ENCODE peak calls at places on chromosomes 1 and 21, in eight cellular contexts. One of them, this sample, is unnamed.

GRCh38 chr1:34130306-34130705 is 34.7 kb downstream of the CSMD2 start:
- DNase-seq in AG09319: no peak
- DNase-seq in stromal cell of bone marrow: no peak
- DNase-seq in CMK: no peak
- DNase-seq in activated T-helper 1 cell treated with Interleukin-2 at 50 U/mL for 16 hours: no peak
- DNase-seq in CD8-positive, alpha-beta memory T cell: no peak
- DNase-seq in stimulated activated CD4-positive, alpha-beta T cell treated with anti-CD3 and anti-CD28 coated beads, Interleukin-1b, Interleukin-23, amount 100 ng/mL, for 48 hours: no peak
- DNase-seq in fibroblast of mammary gland: no peak
- DNase-seq in this sample: no peak

GRCh38 chr1:42680921-42681683 is 1.1 kb upstream of the YBX1 start:
- DNase-seq in AG09319: no peak
- DNase-seq in stromal cell of bone marrow: no peak
- DNase-seq in CMK: no peak
- DNase-seq in activated T-helper 1 cell treated with Interleukin-2 at 50 U/mL for 16 hours: no peak
- DNase-seq in CD8-positive, alpha-beta memory T cell: no peak
- DNase-seq in stimulated activated CD4-positive, alpha-beta T cell treated with anti-CD3 and anti-CD28 coated beads, Interleukin-1b, Interleukin-23, amount 100 ng/mL, for 48 hours: no peak
- DNase-seq in fibroblast of mammary gland: peak
- DNase-seq in this sample: peak

GRCh38 chr1:238223067-238223640 is 332.4 kb upstream of the ZP4 start:
- DNase-seq in AG09319: no peak
- DNase-seq in stromal cell of bone marrow: peak
- DNase-seq in CMK: no peak
- DNase-seq in activated T-helper 1 cell treated with Interleukin-2 at 50 U/mL for 16 hours: no peak
- DNase-seq in CD8-positive, alpha-beta memory T cell: no peak
- DNase-seq in stimulated activated CD4-positive, alpha-beta T cell treated with anti-CD3 and anti-CD28 coated beads, Interleukin-1b, Interleukin-23, amount 100 ng/mL, for 48 hours: no peak
- DNase-seq in fibroblast of mammary gland: no peak
- DNase-seq in this sample: no peak

GRCh38 chr1:212703991-212704564 is 4.4 kb upstream of the BATF3 start:
- DNase-seq in AG09319: no peak
- DNase-seq in stromal cell of bone marrow: no peak
- DNase-seq in CMK: no peak
- DNase-seq in activated T-helper 1 cell treated with Interleukin-2 at 50 U/mL for 16 hours: no peak
- DNase-seq in CD8-positive, alpha-beta memory T cell: no peak
- DNase-seq in stimulated activated CD4-positive, alpha-beta T cell treated with anti-CD3 and anti-CD28 coated beads, Interleukin-1b, Interleukin-23, amount 100 ng/mL, for 48 hours: no peak
- DNase-seq in fibroblast of mammary gland: no peak
- DNase-seq in this sample: no peak

GRCh38 chr1:23395162-23395724 is 25.6 kb upstream of the ZNF436 start:
- DNase-seq in AG09319: no peak
- DNase-seq in stromal cell of bone marrow: no peak
- DNase-seq in CMK: no peak
- DNase-seq in activated T-helper 1 cell treated with Interleukin-2 at 50 U/mL for 16 hours: no peak
- DNase-seq in CD8-positive, alpha-beta memory T cell: no peak
- DNase-seq in stimulated activated CD4-positive, alpha-beta T cell treated with anti-CD3 and anti-CD28 coated beads, Interleukin-1b, Interleukin-23, amount 100 ng/mL, for 48 hours: no peak
- DNase-seq in fibroblast of mammary gland: no peak
- DNase-seq in this sample: no peak

GRCh38 chr1:226751687-226752086 is 12.6 kb upstream of the ITPKB start:
- DNase-seq in AG09319: no peak
- DNase-seq in stromal cell of bone marrow: no peak
- DNase-seq in CMK: no peak
- DNase-seq in activated T-helper 1 cell treated with Interleukin-2 at 50 U/mL for 16 hours: no peak
- DNase-seq in CD8-positive, alpha-beta memory T cell: no peak
- DNase-seq in stimulated activated CD4-positive, alpha-beta T cell treated with anti-CD3 and anti-CD28 coated beads, Interleukin-1b, Interleukin-23, amount 100 ng/mL, for 48 hours: no peak
- DNase-seq in fibroblast of mammary gland: no peak
- DNase-seq in this sample: no peak

GRCh38 chr1:42240964-42241755 is 76.6 kb upstream of the GUCA2A start:
- DNase-seq in AG09319: no peak
- DNase-seq in stromal cell of bone marrow: no peak
- DNase-seq in CMK: no peak
- DNase-seq in activated T-helper 1 cell treated with Interleukin-2 at 50 U/mL for 16 hours: no peak
- DNase-seq in CD8-positive, alpha-beta memory T cell: no peak
- DNase-seq in stimulated activated CD4-positive, alpha-beta T cell treated with anti-CD3 and anti-CD28 coated beads, Interleukin-1b, Interleukin-23, amount 100 ng/mL, for 48 hours: no peak
- DNase-seq in fibroblast of mammary gland: peak
- DNase-seq in this sample: peak

GRCh38 chr1:117059334-117059677 is 820 bp upstream of the TTF2 start:
- DNase-seq in AG09319: no peak
- DNase-seq in stromal cell of bone marrow: no peak
- DNase-seq in CMK: no peak
- DNase-seq in activated T-helper 1 cell treated with Interleukin-2 at 50 U/mL for 16 hours: peak
- DNase-seq in CD8-positive, alpha-beta memory T cell: peak
- DNase-seq in stimulated activated CD4-positive, alpha-beta T cell treated with anti-CD3 and anti-CD28 coated beads, Interleukin-1b, Interleukin-23, amount 100 ng/mL, for 48 hours: peak
- DNase-seq in fibroblast of mammary gland: no peak
- DNase-seq in this sample: no peak

GRCh38 chr21:45902292-45902995 is 79.1 kb upstream of the COL6A1 start:
- DNase-seq in AG09319: no peak
- DNase-seq in stromal cell of bone marrow: no peak
- DNase-seq in CMK: no peak
- DNase-seq in activated T-helper 1 cell treated with Interleukin-2 at 50 U/mL for 16 hours: no peak
- DNase-seq in CD8-positive, alpha-beta memory T cell: no peak
- DNase-seq in stimulated activated CD4-positive, alpha-beta T cell treated with anti-CD3 and anti-CD28 coated beads, Interleukin-1b, Interleukin-23, amount 100 ng/mL, for 48 hours: no peak
- DNase-seq in fibroblast of mammary gland: no peak
- DNase-seq in this sample: no peak

GRCh38 chr1:75502776-75503175 is 108.1 kb downstream of the SLC44A5 start:
- DNase-seq in AG09319: no peak
- DNase-seq in stromal cell of bone marrow: peak
- DNase-seq in CMK: no peak
- DNase-seq in activated T-helper 1 cell treated with Interleukin-2 at 50 U/mL for 16 hours: no peak
- DNase-seq in CD8-positive, alpha-beta memory T cell: no peak
- DNase-seq in stimulated activated CD4-positive, alpha-beta T cell treated with anti-CD3 and anti-CD28 coated beads, Interleukin-1b, Interleukin-23, amount 100 ng/mL, for 48 hours: no peak
- DNase-seq in fibroblast of mammary gland: no peak
- DNase-seq in this sample: no peak

GRCh38 chr1:112267929-112268328 is 128.1 kb upstream of the CTTNBP2NL start:
- DNase-seq in AG09319: no peak
- DNase-seq in stromal cell of bone marrow: no peak
- DNase-seq in CMK: no peak
- DNase-seq in activated T-helper 1 cell treated with Interleukin-2 at 50 U/mL for 16 hours: no peak
- DNase-seq in CD8-positive, alpha-beta memory T cell: no peak
- DNase-seq in stimulated activated CD4-positive, alpha-beta T cell treated with anti-CD3 and anti-CD28 coated beads, Interleukin-1b, Interleukin-23, amount 100 ng/mL, for 48 hours: no peak
- DNase-seq in fibroblast of mammary gland: no peak
- DNase-seq in this sample: no peak

GRCh38 chr1:119870917-119871486 is 25.3 kb downstream of the ADAM30 start:
- DNase-seq in AG09319: peak
- DNase-seq in stromal cell of bone marrow: peak
- DNase-seq in CMK: peak
- DNase-seq in activated T-helper 1 cell treated with Interleukin-2 at 50 U/mL for 16 hours: peak
- DNase-seq in CD8-positive, alpha-beta memory T cell: peak
- DNase-seq in stimulated activated CD4-positive, alpha-beta T cell treated with anti-CD3 and anti-CD28 coated beads, Interleukin-1b, Interleukin-23, amount 100 ng/mL, for 48 hours: peak
- DNase-seq in fibroblast of mammary gland: peak
- DNase-seq in this sample: peak

GRCh38 chr1:157932082-157932481 is 61.4 kb upstream of the KIRREL1 start:
- DNase-seq in AG09319: no peak
- DNase-seq in stromal cell of bone marrow: peak
- DNase-seq in CMK: no peak
- DNase-seq in activated T-helper 1 cell treated with Interleukin-2 at 50 U/mL for 16 hours: no peak
- DNase-seq in CD8-positive, alpha-beta memory T cell: no peak
- DNase-seq in stimulated activated CD4-positive, alpha-beta T cell treated with anti-CD3 and anti-CD28 coated beads, Interleukin-1b, Interleukin-23, amount 100 ng/mL, for 48 hours: no peak
- DNase-seq in fibroblast of mammary gland: peak
- DNase-seq in this sample: no peak

GRCh38 chr1:237171564-237172485 is 129.8 kb downstream of the RYR2 start:
- DNase-seq in AG09319: no peak
- DNase-seq in stromal cell of bone marrow: no peak
- DNase-seq in CMK: no peak
- DNase-seq in activated T-helper 1 cell treated with Interleukin-2 at 50 U/mL for 16 hours: no peak
- DNase-seq in CD8-positive, alpha-beta memory T cell: no peak
- DNase-seq in stimulated activated CD4-positive, alpha-beta T cell treated with anti-CD3 and anti-CD28 coated beads, Interleukin-1b, Interleukin-23, amount 100 ng/mL, for 48 hours: no peak
- DNase-seq in fibroblast of mammary gland: no peak
- DNase-seq in this sample: no peak

GRCh38 chr1:67463298-67463960 is 33.2 kb upstream of the SERBP1 start:
- DNase-seq in AG09319: no peak
- DNase-seq in stromal cell of bone marrow: no peak
- DNase-seq in CMK: no peak
- DNase-seq in activated T-helper 1 cell treated with Interleukin-2 at 50 U/mL for 16 hours: no peak
- DNase-seq in CD8-positive, alpha-beta memory T cell: no peak
- DNase-seq in stimulated activated CD4-positive, alpha-beta T cell treated with anti-CD3 and anti-CD28 coated beads, Interleukin-1b, Interleukin-23, amount 100 ng/mL, for 48 hours: no peak
- DNase-seq in fibroblast of mammary gland: no peak
- DNase-seq in this sample: no peak

GRCh38 chr1:40739455-40740008 is 44.1 kb upstream of the KCNQ4 start:
- DNase-seq in AG09319: no peak
- DNase-seq in stromal cell of bone marrow: no peak
- DNase-seq in CMK: no peak
- DNase-seq in activated T-helper 1 cell treated with Interleukin-2 at 50 U/mL for 16 hours: no peak
- DNase-seq in CD8-positive, alpha-beta memory T cell: no peak
- DNase-seq in stimulated activated CD4-positive, alpha-beta T cell treated with anti-CD3 and anti-CD28 coated beads, Interleukin-1b, Interleukin-23, amount 100 ng/mL, for 48 hours: no peak
- DNase-seq in fibroblast of mammary gland: peak
- DNase-seq in this sample: no peak

GRCh38 chr1:203215573-203215972 is 13.9 kb downstream of the CHIT1 start:
- DNase-seq in AG09319: no peak
- DNase-seq in stromal cell of bone marrow: no peak
- DNase-seq in CMK: no peak
- DNase-seq in activated T-helper 1 cell treated with Interleukin-2 at 50 U/mL for 16 hours: no peak
- DNase-seq in CD8-positive, alpha-beta memory T cell: no peak
- DNase-seq in stimulated activated CD4-positive, alpha-beta T cell treated with anti-CD3 and anti-CD28 coated beads, Interleukin-1b, Interleukin-23, amount 100 ng/mL, for 48 hours: no peak
- DNase-seq in fibroblast of mammary gland: no peak
- DNase-seq in this sample: peak

GRCh38 chr21:34807881-34808568 is 139.2 kb downstream of the CLIC6 start:
- DNase-seq in AG09319: peak
- DNase-seq in stromal cell of bone marrow: peak
- DNase-seq in CMK: no peak
- DNase-seq in activated T-helper 1 cell treated with Interleukin-2 at 50 U/mL for 16 hours: peak
- DNase-seq in CD8-positive, alpha-beta memory T cell: peak
- DNase-seq in stimulated activated CD4-positive, alpha-beta T cell treated with anti-CD3 and anti-CD28 coated beads, Interleukin-1b, Interleukin-23, amount 100 ng/mL, for 48 hours: peak
- DNase-seq in fibroblast of mammary gland: peak
- DNase-seq in this sample: peak

GRCh38 chr1:77888071-77888428 is 374 bp upstream of the NEXN start:
- DNase-seq in AG09319: peak
- DNase-seq in stromal cell of bone marrow: peak
- DNase-seq in CMK: no peak
- DNase-seq in activated T-helper 1 cell treated with Interleukin-2 at 50 U/mL for 16 hours: no peak
- DNase-seq in CD8-positive, alpha-beta memory T cell: no peak
- DNase-seq in stimulated activated CD4-positive, alpha-beta T cell treated with anti-CD3 and anti-CD28 coated beads, Interleukin-1b, Interleukin-23, amount 100 ng/mL, for 48 hours: no peak
- DNase-seq in fibroblast of mammary gland: peak
- DNase-seq in this sample: no peak

GRCh38 chr1:153231363-153231762 is 14.0 kb downstream of the PRR9 start:
- DNase-seq in AG09319: no peak
- DNase-seq in stromal cell of bone marrow: no peak
- DNase-seq in CMK: no peak
- DNase-seq in activated T-helper 1 cell treated with Interleukin-2 at 50 U/mL for 16 hours: no peak
- DNase-seq in CD8-positive, alpha-beta memory T cell: no peak
- DNase-seq in stimulated activated CD4-positive, alpha-beta T cell treated with anti-CD3 and anti-CD28 coated beads, Interleukin-1b, Interleukin-23, amount 100 ng/mL, for 48 hours: no peak
- DNase-seq in fibroblast of mammary gland: no peak
- DNase-seq in this sample: no peak

GRCh38 chr1:179803916-179804315 is 60.8 kb downstream of the FAM163A start:
- DNase-seq in AG09319: no peak
- DNase-seq in stromal cell of bone marrow: no peak
- DNase-seq in CMK: no peak
- DNase-seq in activated T-helper 1 cell treated with Interleukin-2 at 50 U/mL for 16 hours: no peak
- DNase-seq in CD8-positive, alpha-beta memory T cell: no peak
- DNase-seq in stimulated activated CD4-positive, alpha-beta T cell treated with anti-CD3 and anti-CD28 coated beads, Interleukin-1b, Interleukin-23, amount 100 ng/mL, for 48 hours: no peak
- DNase-seq in fibroblast of mammary gland: no peak
- DNase-seq in this sample: no peak

GRCh38 chr1:52057245-52057644 is 1.1 kb downstream of the BTF3L4 start:
- DNase-seq in AG09319: no peak
- DNase-seq in stromal cell of bone marrow: no peak
- DNase-seq in CMK: no peak
- DNase-seq in activated T-helper 1 cell treated with Interleukin-2 at 50 U/mL for 16 hours: no peak
- DNase-seq in CD8-positive, alpha-beta memory T cell: no peak
- DNase-seq in stimulated activated CD4-positive, alpha-beta T cell treated with anti-CD3 and anti-CD28 coated beads, Interleukin-1b, Interleukin-23, amount 100 ng/mL, for 48 hours: no peak
- DNase-seq in fibroblast of mammary gland: no peak
- DNase-seq in this sample: peak

This sample was measured in Jurkat, Clone E6-1.